ENCODE peak calls at places on chromosome 6, in seven cellular contexts. One of them, this sample, is unnamed.

GRCh38 chr6:149077208-149077607 is 240.3 kb upstream of the TAB2 start:
- DNase-seq in uterus: no peak
- DNase-seq in PC-3: no peak
- DNase-seq in pancreas: no peak
- DNase-seq in psoas muscle: no peak
- DNase-seq in heart left ventricle: no peak
- DNase-seq in heart right ventricle: no peak
- DNase-seq in this sample: no peak

GRCh38 chr6:2909718-2910117 is 6.6 kb upstream of the SERPINB9 start:
- DNase-seq in uterus: no peak
- DNase-seq in PC-3: no peak
- DNase-seq in pancreas: no peak
- DNase-seq in psoas muscle: no peak
- DNase-seq in heart left ventricle: no peak
- DNase-seq in heart right ventricle: no peak
- DNase-seq in this sample: no peak

GRCh38 chr6:168441434-168442391 is 729 bp downstream of the SMOC2 start:
- DNase-seq in uterus: no peak
- DNase-seq in PC-3: no peak
- DNase-seq in pancreas: no peak
- DNase-seq in psoas muscle: no peak
- DNase-seq in heart left ventricle: no peak
- DNase-seq in heart right ventricle: no peak
- DNase-seq in this sample: no peak

GRCh38 chr6:129329677-129330076 is 380.3 kb downstream of the ARHGAP18 start:
- DNase-seq in uterus: no peak
- DNase-seq in PC-3: no peak
- DNase-seq in pancreas: no peak
- DNase-seq in psoas muscle: no peak
- DNase-seq in heart left ventricle: no peak
- DNase-seq in heart right ventricle: no peak
- DNase-seq in this sample: no peak

GRCh38 chr6:159943101-159943632 is 25.7 kb upstream of the IGF2R start:
- DNase-seq in uterus: no peak
- DNase-seq in PC-3: no peak
- DNase-seq in pancreas: no peak
- DNase-seq in psoas muscle: peak
- DNase-seq in heart left ventricle: no peak
- DNase-seq in heart right ventricle: no peak
- DNase-seq in this sample: no peak

GRCh38 chr6:167146173-167146572 is 11.6 kb downstream of the GPR31 start:
- DNase-seq in uterus: no peak
- DNase-seq in PC-3: no peak
- DNase-seq in pancreas: no peak
- DNase-seq in psoas muscle: no peak
- DNase-seq in heart left ventricle: no peak
- DNase-seq in heart right ventricle: no peak
- DNase-seq in this sample: no peak

GRCh38 chr6:41784581-41785171 is 2.8 kb upstream of the TOMM6 start:
- DNase-seq in uterus: no peak
- DNase-seq in PC-3: no peak
- DNase-seq in pancreas: no peak
- DNase-seq in psoas muscle: no peak
- DNase-seq in heart left ventricle: no peak
- DNase-seq in heart right ventricle: no peak
- DNase-seq in this sample: no peak

GRCh38 chr6:31737315-31738047 is 1.2 kb upstream of the CLIC1 start:
- DNase-seq in uterus: no peak
- DNase-seq in PC-3: no peak
- DNase-seq in pancreas: no peak
- DNase-seq in psoas muscle: no peak
- DNase-seq in heart left ventricle: no peak
- DNase-seq in heart right ventricle: peak
- DNase-seq in this sample: no peak

GRCh38 chr6:70124882-70125535 is 177.9 kb downstream of the COL9A1 start:
- DNase-seq in uterus: no peak
- DNase-seq in PC-3: peak
- DNase-seq in pancreas: no peak
- DNase-seq in psoas muscle: no peak
- DNase-seq in heart left ventricle: peak
- DNase-seq in heart right ventricle: no peak
- DNase-seq in this sample: no peak

GRCh38 chr6:41228616-41229015 is 467 bp downstream of the TREML4 start:
- DNase-seq in uterus: no peak
- DNase-seq in PC-3: no peak
- DNase-seq in pancreas: no peak
- DNase-seq in psoas muscle: no peak
- DNase-seq in heart left ventricle: no peak
- DNase-seq in heart right ventricle: no peak
- DNase-seq in this sample: no peak

GRCh38 chr6:73832313-73832712 is 136.3 kb downstream of the CD109 start:
- DNase-seq in uterus: no peak
- DNase-seq in PC-3: no peak
- DNase-seq in pancreas: no peak
- DNase-seq in psoas muscle: no peak
- DNase-seq in heart left ventricle: no peak
- DNase-seq in heart right ventricle: no peak
- DNase-seq in this sample: no peak

GRCh38 chr6:54716869-54717268 is 129.7 kb upstream of the FAM83B start:
- DNase-seq in uterus: no peak
- DNase-seq in PC-3: no peak
- DNase-seq in pancreas: no peak
- DNase-seq in psoas muscle: no peak
- DNase-seq in heart left ventricle: no peak
- DNase-seq in heart right ventricle: no peak
- DNase-seq in this sample: no peak

GRCh38 chr6:170449835-170450753 is 103.0 kb downstream of the PSMB1 start:
- DNase-seq in uterus: no peak
- DNase-seq in PC-3: no peak
- DNase-seq in pancreas: no peak
- DNase-seq in psoas muscle: no peak
- DNase-seq in heart left ventricle: no peak
- DNase-seq in heart right ventricle: no peak
- DNase-seq in this sample: no peak

GRCh38 chr6:53134601-53135235 is 13.9 kb downstream of the GCM1 start:
- DNase-seq in uterus: no peak
- DNase-seq in PC-3: no peak
- DNase-seq in pancreas: no peak
- DNase-seq in psoas muscle: no peak
- DNase-seq in heart left ventricle: no peak
- DNase-seq in heart right ventricle: no peak
- DNase-seq in this sample: no peak

GRCh38 chr6:81999270-81999669 is 246.8 kb upstream of the TENT5A start:
- DNase-seq in uterus: no peak
- DNase-seq in PC-3: no peak
- DNase-seq in pancreas: no peak
- DNase-seq in psoas muscle: no peak
- DNase-seq in heart left ventricle: no peak
- DNase-seq in heart right ventricle: no peak
- DNase-seq in this sample: no peak

GRCh38 chr6:131362070-131362469 is 211.0 kb upstream of the ARG1 start:
- DNase-seq in uterus: no peak
- DNase-seq in PC-3: peak
- DNase-seq in pancreas: no peak
- DNase-seq in psoas muscle: no peak
- DNase-seq in heart left ventricle: no peak
- DNase-seq in heart right ventricle: no peak
- DNase-seq in this sample: no peak

GRCh38 chr6:7341989-7342742 is 29.2 kb upstream of the SSR1 start:
- DNase-seq in uterus: no peak
- DNase-seq in PC-3: peak
- DNase-seq in pancreas: no peak
- DNase-seq in psoas muscle: no peak
- DNase-seq in heart left ventricle: peak
- DNase-seq in heart right ventricle: no peak
- DNase-seq in this sample: no peak

GRCh38 chr6:37354526-37355384 is 972 bp downstream of the RNF8 start:
- DNase-seq in uterus: peak
- DNase-seq in PC-3: peak
- DNase-seq in pancreas: peak
- DNase-seq in psoas muscle: peak
- DNase-seq in heart left ventricle: no peak
- DNase-seq in heart right ventricle: no peak
- DNase-seq in this sample: peak

GRCh38 chr6:88629838-88630462 is 333.5 kb downstream of the RNGTT start:
- DNase-seq in uterus: no peak
- DNase-seq in PC-3: no peak
- DNase-seq in pancreas: no peak
- DNase-seq in psoas muscle: no peak
- DNase-seq in heart left ventricle: no peak
- DNase-seq in heart right ventricle: no peak
- DNase-seq in this sample: no peak

GRCh38 chr6:54217018-54217417 is 91.2 kb upstream of the TINAG start:
- DNase-seq in uterus: no peak
- DNase-seq in PC-3: peak
- DNase-seq in pancreas: no peak
- DNase-seq in psoas muscle: no peak
- DNase-seq in heart left ventricle: no peak
- DNase-seq in heart right ventricle: no peak
- DNase-seq in this sample: no peak

GRCh38 chr6:52518279-52518944 is 58.4 kb downstream of the TRAM2 start:
- DNase-seq in uterus: no peak
- DNase-seq in PC-3: no peak
- DNase-seq in pancreas: no peak
- DNase-seq in psoas muscle: no peak
- DNase-seq in heart left ventricle: no peak
- DNase-seq in heart right ventricle: no peak
- DNase-seq in this sample: no peak

GRCh38 chr6:15668918-15669317 is 6.1 kb upstream of the DTNBP1 start:
- DNase-seq in uterus: no peak
- DNase-seq in PC-3: no peak
- DNase-seq in pancreas: no peak
- DNase-seq in psoas muscle: no peak
- DNase-seq in heart left ventricle: no peak
- DNase-seq in heart right ventricle: no peak
- DNase-seq in this sample: no peak

GRCh38 chr6:161802231-161802630 is 528.4 kb upstream of the AGPAT4 start:
- DNase-seq in uterus: no peak
- DNase-seq in PC-3: no peak
- DNase-seq in pancreas: no peak
- DNase-seq in psoas muscle: no peak
- DNase-seq in heart left ventricle: no peak
- DNase-seq in heart right ventricle: no peak
- DNase-seq in this sample: no peak

GRCh38 chr6:108115598-108116058 is 41.1 kb upstream of the OSTM1 start:
- DNase-seq in uterus: no peak
- DNase-seq in PC-3: peak
- DNase-seq in pancreas: peak
- DNase-seq in psoas muscle: peak
- DNase-seq in heart left ventricle: no peak
- DNase-seq in heart right ventricle: no peak
- DNase-seq in this sample: no peak

GRCh38 chr6:17987576-17988421 is at the start of gene KIF13A:
- DNase-seq in uterus: peak
- DNase-seq in PC-3: peak
- DNase-seq in pancreas: peak
- DNase-seq in psoas muscle: peak
- DNase-seq in heart left ventricle: peak
- DNase-seq in heart right ventricle: peak
- DNase-seq in this sample: peak

GRCh38 chr6:119284861-119285521 is 64.6 kb downstream of the MAN1A1 start:
- DNase-seq in uterus: no peak
- DNase-seq in PC-3: peak
- DNase-seq in pancreas: no peak
- DNase-seq in psoas muscle: no peak
- DNase-seq in heart left ventricle: no peak
- DNase-seq in heart right ventricle: no peak
- DNase-seq in this sample: no peak
- TF ChIP-seq CTCF in uterus: no peak
- TF ChIP-seq CTCF in PC-3: peak
- TF ChIP-seq CTCF in pancreas: no peak
- TF ChIP-seq CTCF in psoas muscle: no peak
- TF ChIP-seq CTCF in heart left ventricle: no peak
- TF ChIP-seq CTCF in heart right ventricle: no peak
- TF ChIP-seq CTCF in this sample: no peak

GRCh38 chr6:138098306-138098705 is 8.9 kb downstream of the PERP start:
- DNase-seq in uterus: no peak
- DNase-seq in PC-3: no peak
- DNase-seq in pancreas: no peak
- DNase-seq in psoas muscle: no peak
- DNase-seq in heart left ventricle: no peak
- DNase-seq in heart right ventricle: no peak
- DNase-seq in this sample: no peak

GRCh38 chr6:138089325-138089724 is 17.9 kb downstream of the PERP start:
- DNase-seq in uterus: no peak
- DNase-seq in PC-3: no peak
- DNase-seq in pancreas: no peak
- DNase-seq in psoas muscle: no peak
- DNase-seq in heart left ventricle: no peak
- DNase-seq in heart right ventricle: no peak
- DNase-seq in this sample: no peak

GRCh38 chr6:138094260-138094659 is 13.0 kb downstream of the PERP start:
- DNase-seq in uterus: no peak
- DNase-seq in PC-3: no peak
- DNase-seq in pancreas: no peak
- DNase-seq in psoas muscle: no peak
- DNase-seq in heart left ventricle: no peak
- DNase-seq in heart right ventricle: no peak
- DNase-seq in this sample: no peak

GRCh38 chr6:138088307-138088744 is 18.9 kb downstream of the PERP start:
- DNase-seq in uterus: no peak
- DNase-seq in PC-3: peak
- DNase-seq in pancreas: no peak
- DNase-seq in psoas muscle: no peak
- DNase-seq in heart left ventricle: no peak
- DNase-seq in heart right ventricle: no peak
- DNase-seq in this sample: peak

GRCh38 chr6:138093632-138094031 is 13.6 kb downstream of the PERP start:
- DNase-seq in uterus: no peak
- DNase-seq in PC-3: no peak
- DNase-seq in pancreas: no peak
- DNase-seq in psoas muscle: no peak
- DNase-seq in heart left ventricle: no peak
- DNase-seq in heart right ventricle: no peak
- DNase-seq in this sample: no peak
- TF ChIP-seq CTCF in uterus: no peak
- TF ChIP-seq CTCF in PC-3: no peak
- TF ChIP-seq CTCF in pancreas: no peak
- TF ChIP-seq CTCF in psoas muscle: no peak
- TF ChIP-seq CTCF in heart left ventricle: no peak
- TF ChIP-seq CTCF in heart right ventricle: no peak
- TF ChIP-seq CTCF in this sample: no peak

GRCh38 chr6:24054388-24054787 is 71.6 kb upstream of the NRSN1 start:
- DNase-seq in uterus: no peak
- DNase-seq in PC-3: no peak
- DNase-seq in pancreas: no peak
- DNase-seq in psoas muscle: no peak
- DNase-seq in heart left ventricle: no peak
- DNase-seq in heart right ventricle: no peak
- DNase-seq in this sample: no peak
- TF ChIP-seq CTCF in uterus: no peak
- TF ChIP-seq CTCF in PC-3: peak
- TF ChIP-seq CTCF in pancreas: no peak
- TF ChIP-seq CTCF in psoas muscle: no peak
- TF ChIP-seq CTCF in heart left ventricle: no peak
- TF ChIP-seq CTCF in heart right ventricle: no peak
- TF ChIP-seq CTCF in this sample: no peak

DNA sequence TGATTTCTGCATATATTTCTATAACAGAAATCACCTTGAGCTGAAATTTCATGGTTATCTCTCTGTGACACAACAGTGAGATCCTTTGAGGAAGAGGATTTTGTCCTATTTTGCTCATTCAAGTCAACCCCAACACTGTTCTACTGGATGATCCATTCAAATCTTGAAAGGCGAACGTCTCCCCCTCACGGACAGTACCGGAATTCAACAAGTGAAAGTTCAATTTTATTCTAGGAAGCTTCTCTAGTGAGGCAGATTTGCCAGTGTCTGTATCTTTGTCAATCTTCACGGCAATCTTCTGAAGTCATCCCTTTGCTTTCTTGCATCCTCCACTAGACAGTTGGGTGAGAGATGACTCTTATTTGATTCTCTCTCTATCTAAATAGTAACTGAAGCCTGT is 91.7 kb upstream of the PDE7B start:
- DNase-seq in uterus: no peak
- DNase-seq in PC-3: peak
- DNase-seq in pancreas: no peak
- DNase-seq in psoas muscle: no peak
- DNase-seq in heart left ventricle: no peak
- DNase-seq in heart right ventricle: no peak
- DNase-seq in this sample: no peak
- TF ChIP-seq CTCF in uterus: no peak
- TF ChIP-seq CTCF in PC-3: peak
- TF ChIP-seq CTCF in pancreas: no peak
- TF ChIP-seq CTCF in psoas muscle: no peak
- TF ChIP-seq CTCF in heart left ventricle: no peak
- TF ChIP-seq CTCF in heart right ventricle: no peak
- TF ChIP-seq CTCF in this sample: no peak